ENCODE peak calls at places on chromosomes 1 and 21, in six cellular contexts. D is vagina; S is fibroblast of lung; J is CD4-positive, alpha-beta T cell; Z is left ventricle myocardium inferior; T is fibroblast of mammary gland. E is an unnamed sample.

GRCh38 chr1:237670296-237670695 is 220.4 kb downstream of the ZP4 start:
- DNase-seq in D (no peak), S (no peak), J (no peak), Z (no peak), T (no peak), E (no peak)

GRCh38 chr1:93489756-93490155 is 41.8 kb downstream of the FNBP1L start:
- DNase-seq in D (no peak), S (peak), J (no peak), Z (no peak), T (no peak), E (no peak)

GRCh38 chr1:24694380-24694843 is 50.8 kb upstream of the CLIC4 start:
- DNase-seq in D (no peak), S (peak), J (no peak), Z (peak), T (peak), E (peak)

GRCh38 chr1:49102752-49103151 is 326.1 kb upstream of the BEND5 start:
- DNase-seq in D (no peak), S (peak), J (no peak), Z (no peak), T (peak), E (no peak)

GRCh38 chr1:246178902-246179301 is 328.2 kb downstream of the SMYD3 start:
- DNase-seq in D (no peak), S (no peak), J (no peak), Z (no peak), T (no peak), E (no peak)

GRCh38 chr1:185440877-185441276 is 123.8 kb upstream of the IVNS1ABP start:
- DNase-seq in D (no peak), S (no peak), J (no peak), Z (no peak), T (no peak), E (no peak)

GRCh38 chr1:160800142-160800541 is 4.2 kb downstream of the LY9 start:
- DNase-seq in D (no peak), S (no peak), J (no peak), Z (no peak), T (no peak), E (no peak)

GRCh38 chr1:3509721-3510120 is 55.3 kb downstream of the ARHGEF16 start:
- DNase-seq in D (no peak), S (no peak), J (no peak), Z (no peak), T (no peak), E (no peak)

GRCh38 chr1:44605904-44606615 is 68.2 kb downstream of the TMEM53 start:
- DNase-seq in D (no peak), S (no peak), J (no peak), Z (no peak), T (peak), E (no peak)

GRCh38 chr1:190484045-190484444 is 6.4 kb upstream of the BRINP3 start:
- DNase-seq in D (no peak), S (no peak), J (no peak), Z (no peak), T (no peak), E (no peak)

GRCh38 chr1:37100310-37100709 is 66.0 kb upstream of the GRIK3 start:
- DNase-seq in D (no peak), S (no peak), J (no peak), Z (no peak), T (no peak), E (no peak)

GRCh38 chr1:2307943-2308342 is 79.8 kb downstream of the SKI start:
- DNase-seq in D (no peak), S (no peak), J (no peak), Z (no peak), T (no peak), E (no peak)

GRCh38 chr1:30197616-30197934 is 525.8 kb downstream of the MATN1 start:
- DNase-seq in D (peak), S (peak), J (no peak), Z (no peak), T (peak), E (no peak)

GRCh38 chr1:227465256-227465655 is 98.1 kb upstream of the ZNF678 start:
- DNase-seq in D (peak), S (no peak), J (no peak), Z (no peak), T (no peak), E (no peak)

GRCh38 chr1:39995973-39996393 is 41.0 kb downstream of the MFSD2A start:
- DNase-seq in D (no peak), S (no peak), J (no peak), Z (no peak), T (no peak), E (peak)

GRCh38 chr21:36075171-36075570 is 5.3 kb downstream of the CBR1 start:
- DNase-seq in D (no peak), S (no peak), J (no peak), Z (no peak), T (no peak), E (no peak)

GRCh38 chr1:67060811-67061218 is 6.9 kb upstream of the SLC35D1 start:
- DNase-seq in D (no peak), S (peak), J (no peak), Z (no peak), T (peak), E (no peak)

GRCh38 chr1:179745131-179745611 is 2.1 kb downstream of the FAM163A start:
- DNase-seq in D (no peak), S (no peak), J (no peak), Z (no peak), T (no peak), E (no peak)

GRCh38 chr1:167564592-167564991 is 11.0 kb upstream of the CREG1 start:
- DNase-seq in D (no peak), S (no peak), J (no peak), Z (no peak), T (no peak), E (no peak)

GRCh38 chr21:45736705-45737484 is 93.4 kb downstream of the PCBP3 start:
- DNase-seq in D (no peak), S (peak), J (no peak), Z (no peak), T (peak), E (no peak)

GRCh38 chr1:182269097-182269496 is 122.5 kb downstream of the GLUL start:
- DNase-seq in D (no peak), S (no peak), J (no peak), Z (no peak), T (no peak), E (no peak)
- TF ChIP-seq CTCF in D (no peak), S (no peak), J (no peak), Z (no peak), T (no peak), E (no peak)

GRCh38 chr21:32565856-32566465 is 19.4 kb downstream of the TCP10L start:
- DNase-seq in D (no peak), S (peak), J (no peak), Z (no peak), T (peak), E (no peak)

GRCh38 chr21:32562915-32563314 is 22.4 kb downstream of the TCP10L start:
- DNase-seq in D (no peak), S (peak), J (no peak), Z (no peak), T (no peak), E (no peak)

GRCh38 chr21:32560896-32561295 is 24.4 kb downstream of the TCP10L start:
- DNase-seq in D (no peak), S (no peak), J (no peak), Z (no peak), T (no peak), E (no peak)

GRCh38 chr21:32559004-32559610 is 26.2 kb downstream of the TCP10L start:
- DNase-seq in D (no peak), S (no peak), J (no peak), Z (no peak), T (no peak), E (no peak)

DNA sequence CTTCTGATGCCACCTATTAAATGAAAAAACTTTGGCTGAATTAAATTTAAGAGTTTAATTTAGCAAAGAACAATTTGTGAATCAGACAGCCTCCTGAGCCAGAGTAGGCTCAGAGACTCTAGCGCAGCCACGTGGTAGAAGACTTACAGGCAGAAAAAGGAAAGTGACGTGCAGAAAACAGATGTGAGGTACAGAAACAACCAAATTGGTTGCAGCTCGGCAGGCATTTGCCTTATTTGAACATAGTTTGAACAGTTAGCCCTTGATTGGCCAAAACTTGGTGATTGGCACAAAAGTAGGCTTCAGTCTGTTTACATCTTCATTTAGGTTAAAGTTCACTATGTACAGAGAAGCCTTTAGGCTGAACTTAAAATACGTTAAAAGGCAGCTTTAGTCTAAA is 22.9 kb downstream of the TCP10L start:
- DNase-seq in D (no peak), S (peak), J (no peak), Z (no peak), T (peak), E (no peak)
- TF ChIP-seq CTCF in D (peak), S (peak), J (no peak), Z (peak), T (peak), E (no peak)

GRCh38 chr1:85884372-85885035 is 176.3 kb upstream of the ZNHIT6 start:
- DNase-seq in D (no peak), S (peak), J (no peak), Z (no peak), T (peak), E (no peak)
- TF ChIP-seq CTCF in D (peak), S (peak), J (no peak), Z (peak), T (peak), E (no peak)

DNA sequence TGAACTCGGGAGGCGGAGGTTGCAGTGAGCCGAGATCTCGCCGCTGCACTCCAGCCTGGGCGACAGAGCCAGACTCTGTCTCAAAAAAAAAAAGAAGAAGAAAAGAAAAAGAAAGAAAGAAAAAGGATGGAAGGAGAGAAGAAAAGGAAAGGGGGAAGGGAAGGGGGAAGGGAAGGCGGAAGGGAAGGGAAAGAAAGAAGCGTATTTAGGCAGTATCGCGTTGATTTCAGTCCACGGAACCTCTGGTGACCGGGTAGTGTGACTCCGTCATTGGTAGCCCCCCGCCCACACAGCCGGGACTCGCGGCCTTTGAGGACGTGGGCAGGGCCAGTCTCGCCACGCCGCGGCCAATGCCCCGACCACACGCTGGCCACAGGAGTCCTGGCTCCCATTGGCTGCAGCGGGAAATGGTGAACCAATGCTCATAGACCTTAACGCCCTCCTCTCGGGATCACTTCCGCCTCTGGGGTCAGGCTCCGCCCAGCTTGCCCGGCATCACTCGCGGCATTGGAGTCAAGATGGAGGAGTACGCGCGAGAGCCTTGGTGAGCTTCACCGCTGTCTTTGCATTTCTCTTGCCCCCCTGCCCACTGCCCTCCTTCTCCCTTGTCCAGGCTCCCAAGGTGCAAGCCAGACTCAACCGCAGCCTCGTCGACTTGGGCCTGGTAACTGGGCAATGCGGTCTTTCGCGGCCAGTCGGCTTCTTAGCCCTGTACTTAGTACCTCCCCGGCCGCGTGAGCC is at the start of gene TIMM17A:
- DNase-seq in D (peak), S (peak), J (peak), Z (peak), T (peak), E (peak)
- TF ChIP-seq CTCF in D (no peak), S (no peak), J (no peak), Z (no peak), T (no peak), E (no peak)

E was measured in GM13977.